ENCODE peak calls at places on chromosomes 3 and 15, in four cellular contexts. I is K562, B is IMR-90, Q is GM12878. R is an unnamed sample.

GRCh38 chr3:43542328-43543043 is 79.3 kb downstream of the ANO10 start:
- DNase-seq in I (no peak), B (no peak), Q (no peak), R (no peak)

GRCh38 chr3:168248383-168249047 is 152.8 kb upstream of the GOLIM4 start:
- DNase-seq in I (no peak), Q (no peak), B (peak; percentile 47), R (peak; percentile 16)

GRCh38 chr15:84903751-84904150 is 19.3 kb downstream of the SLC28A1 start:
- DNase-seq in I (no peak), B (no peak), Q (no peak), R (no peak)

GRCh38 chr15:34993413-34993812 is 5.3 kb upstream of the ZNF770 start:
- DNase-seq in Q (no peak), I (peak; percentile 49), B (no peak), R (no peak)

GRCh38 chr15:59360896-59361295 is 11.8 kb downstream of the MYO1E start:
- DNase-seq in I (no peak), Q (no peak), B (no peak), R (no peak)

GRCh38 chr15:60993008-60993407 is 236.1 kb downstream of the RORA start:
- DNase-seq in Q (no peak), B (peak; percentile 82), I (no peak), R (no peak)

GRCh38 chr15:76177491-76178040 is 117.8 kb downstream of the TMEM266 start:
- DNase-seq in Q (no peak), I (no peak), B (peak; percentile 17), R (no peak)

GRCh38 chr3:155739154-155739553 is 5.7 kb downstream of the PLCH1 start:
- DNase-seq in B (peak; percentile 11), Q (no peak), I (peak; percentile 29), R (no peak)

GRCh38 chr15:60379466-60380274 is 18.1 kb downstream of the ANXA2 start:
- DNase-seq in B (peak; percentile 98), I (no peak), Q (no peak), R (no peak)

GRCh38 chr3:156299569-156299968 is 179.2 kb downstream of the KCNAB1 start:
- DNase-seq in I (no peak), B (no peak), Q (no peak), R (no peak)

GRCh38 chr3:123791898-123792297 is 92.2 kb downstream of the MYLK start:
- DNase-seq in B (peak; percentile 56), Q (no peak), I (no peak), R (peak; percentile 51)

GRCh38 chr15:25247418-25248030 is 191.3 kb downstream of the UBE3A start:
- DNase-seq in I (no peak), Q (no peak), B (no peak), R (no peak)

GRCh38 chr3:132628157-132628556 is 31.1 kb downstream of the ACKR4 start:
- DNase-seq in B (no peak), Q (no peak), I (no peak), R (no peak)

GRCh38 chr15:99476413-99477222 is 89.2 kb upstream of the MEF2A start:
- DNase-seq in B (peak; percentile 100), I (no peak), Q (no peak), R (peak; percentile 84)

GRCh38 chr15:35306361-35306981 is 221.4 kb upstream of the NANOGP8 start:
- DNase-seq in B (peak; percentile 76), I (peak; percentile 14), Q (no peak), R (peak; percentile 83)

GRCh38 chr3:30233924-30234666 is 372.3 kb upstream of the TGFBR2 start:
- DNase-seq in B (no peak), I (no peak), Q (no peak), R (peak; percentile 23)

GRCh38 chr15:69114231-69114937 is 46.1 kb upstream of the GLCE start:
- DNase-seq in I (peak; percentile 32), Q (no peak), B (no peak), R (no peak)

GRCh38 chr3:104556372-104557078 is 810.2 kb upstream of the ALCAM start:
- DNase-seq in I (no peak), B (no peak), Q (no peak), R (no peak)

GRCh38 chr15:74902295-74903075 is 4.2 kb downstream of the FAM219B start:
- DNase-seq in I (no peak), B (no peak), Q (no peak), R (no peak)

GRCh38 chr15:51864408-51865056 is 35.1 kb downstream of the TMOD3 start:
- DNase-seq in I (no peak), B (peak; percentile 47), Q (no peak), R (no peak)

GRCh38 chr3:23666818-23667217 is 138.9 kb upstream of the UBE2E1 start:
- DNase-seq in B (no peak), Q (no peak), I (no peak), R (no peak)

GRCh38 chr15:95470997-95471692 is 859.4 kb upstream of the NR2F2 start:
- DNase-seq in I (no peak), Q (no peak), B (peak; percentile 6), R (peak; percentile 74)

GRCh38 chr3:123471106-123471505 is 22.2 kb upstream of the ADCY5 start:
- DNase-seq in B (no peak), I (no peak), Q (no peak), R (no peak)

GRCh38 chr15:78054971-78055370 is 22.5 kb downstream of the TBC1D2B start:
- DNase-seq in I (no peak), B (no peak), Q (no peak), R (no peak)

GRCh38 chr15:101165905-101166471 is 85.9 kb downstream of the CHSY1 start:
- DNase-seq in I (no peak), Q (no peak), B (no peak), R (no peak)

GRCh38 chr3:122313261-122313660 is 11.8 kb upstream of the CSTA start:
- DNase-seq in B (no peak), I (no peak), Q (no peak), R (no peak)

GRCh38 chr3:175307642-175308041 is 448.5 kb downstream of the NAALADL2 start:
- DNase-seq in B (no peak), Q (no peak), I (no peak), R (peak; percentile 16)

GRCh38 chr3:156648086-156648485 is 26.3 kb upstream of the TIPARP start:
- DNase-seq in Q (no peak), B (peak; percentile 75), I (no peak), R (no peak)

GRCh38 chr15:91793771-91794170 is 59.7 kb upstream of the SLCO3A1 start:
- DNase-seq in I (no peak), B (no peak), Q (no peak), R (no peak)

GRCh38 chr15:45919806-45920205 is 285.0 kb downstream of the SQOR start:
- DNase-seq in Q (no peak), B (peak; percentile 8), I (no peak), R (peak; percentile 93)

GRCh38 chr15:93330862-93331544 is 242.0 kb upstream of the RGMA start:
- DNase-seq in Q (no peak), I (no peak), B (no peak), R (no peak)

GRCh38 chr3:126524429-126524988 is 554 bp downstream of the CHST13 start:
- DNase-seq in Q (no peak), B (no peak), I (peak; percentile 32), R (no peak)

GRCh38 chr3:58066842-58067241 is 58.6 kb downstream of the FLNB start:
- DNase-seq in I (no peak), B (peak; percentile 72), Q (no peak), R (peak; percentile 35)
- H3K4me1 ChIP-seq in I (peaks cover 29% of the 10 kb centered on the region), B (peaks cover 36% of the 10 kb centered on the region), Q (no peaks in the 10 kb centered on the region), R (peaks cover 37% of the 10 kb centered on the region)

DNA sequence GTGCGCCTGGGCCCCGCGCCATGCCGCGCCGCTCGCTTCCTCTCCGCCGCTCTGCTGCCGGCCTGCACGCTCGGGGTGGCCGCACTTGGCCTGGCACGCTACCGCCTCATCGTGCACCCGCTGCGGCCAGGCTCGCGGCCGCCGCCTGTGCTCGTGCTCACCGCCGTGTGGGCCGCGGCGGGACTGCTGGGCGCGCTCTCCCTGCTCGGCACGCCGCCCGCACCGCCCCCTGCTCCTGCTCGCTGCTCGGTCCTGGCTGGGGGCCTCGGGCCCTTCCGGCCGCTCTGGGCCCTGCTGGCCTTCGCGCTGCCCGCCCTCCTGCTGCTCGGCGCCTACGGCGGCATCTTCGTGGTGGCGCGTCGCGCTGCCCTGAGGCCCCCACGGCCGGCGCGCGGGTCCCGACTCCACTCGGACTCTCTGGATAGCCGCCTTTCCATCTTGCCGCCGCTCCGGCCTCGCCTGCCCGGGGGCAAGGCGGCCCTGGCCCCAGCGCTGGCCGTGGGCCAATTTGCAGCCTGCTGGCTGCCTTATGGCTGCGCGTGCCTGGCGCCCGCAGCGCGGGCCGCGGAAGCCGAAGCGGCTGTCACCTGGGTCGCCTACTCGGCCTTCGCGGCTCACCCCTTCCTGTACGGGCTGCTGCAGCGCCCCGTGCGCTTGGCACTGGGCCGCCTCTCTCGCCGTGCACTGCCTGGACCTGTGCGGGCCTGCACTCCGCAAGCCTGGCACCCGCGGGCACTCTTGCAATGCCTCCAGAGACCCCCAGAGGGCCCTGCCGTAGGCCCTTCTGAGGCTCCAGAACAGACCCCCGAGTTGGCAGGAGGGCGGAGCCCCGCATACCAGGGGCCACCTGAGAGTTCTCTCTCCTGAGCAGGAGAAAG is 951 bp downstream of the GPR62 start:
- DNase-seq in Q (no peak), I (no peak), B (no peak), R (peak; percentile 69)
- H3K27ac ChIP-seq in Q (no peak overlapping the region), I (no peak overlapping the region), B (no peak overlapping the region), R (no peak overlapping the region)

DNA sequence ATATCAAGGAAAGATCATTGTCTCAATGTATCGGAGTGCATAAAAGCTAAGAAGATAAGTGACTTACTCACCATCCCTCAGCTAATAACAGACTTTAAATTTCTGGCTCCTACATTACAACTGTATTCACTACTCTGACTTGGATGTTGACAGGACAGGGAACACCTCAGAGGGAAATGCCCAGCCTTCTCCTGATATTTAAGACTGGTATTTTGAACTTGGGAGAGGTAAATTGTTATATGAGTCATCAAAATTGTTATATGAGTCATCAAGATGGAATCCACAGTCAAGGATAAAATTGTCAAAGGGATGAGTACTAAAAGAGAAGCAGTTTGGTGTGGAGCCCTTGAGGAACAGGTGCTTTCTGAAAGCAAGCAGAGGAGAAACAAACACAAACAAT is 961.4 kb downstream of the VGLL3 start:
- DNase-seq in B (no peak), I (no peak), Q (no peak), R (no peak)
- TF ChIP-seq FOS in B (peak; percentile 51), I (no peak), Q (no peak), R (no peak)

GRCh38 chr3:9881440-9881839 is 1.4 kb upstream of the CIDEC start:
- DNase-seq in Q (no peak), B (no peak), I (no peak), R (no peak)
- H3K4me1 ChIP-seq in Q (peaks cover 5% of the 10 kb centered on the region), B (peaks cover 6% of the 10 kb centered on the region), I (peaks cover 27% of the 10 kb centered on the region), R (peaks cover 7% of the 10 kb centered on the region)